ENCODE peak calls at places on chromosome 1, in ten cellular contexts. Z is CD4-positive, alpha-beta T cell; J is WTC11; Q is tibial nerve; T is left lung; H is kidney epithelial cell; W is fibroblast of mammary gland; B is GM12865; O is GM13977; U is mammary epithelial cell. M is an unnamed sample.
A peak's percentile ranks its signal among the peaks of the same experiment; 100 is the strongest.

GRCh38 chr1:189180057-189180456 is 1297.6 kb downstream of the BRINP3 start:
- DNase-seq in H (no peak), O (no peak), W (no peak), J (no peak), U (no peak), Z (no peak), B (no peak), T (no peak), Q (no peak), M (no peak)

GRCh38 chr1:42321731-42322130 is 13.3 kb downstream of the FOXJ3 start:
- DNase-seq in J (no peak), Q (no peak), Z (no peak), H (no peak), W (no peak), T (no peak), O (no peak), U (no peak), B (no peak), M (no peak)

GRCh38 chr1:215845224-215845902 is 278.3 kb downstream of the KCTD3 start:
- DNase-seq in B (no peak), H (peak; percentile 58), Q (no peak), O (no peak), W (peak; percentile 92), J (no peak), U (peak; percentile 32), T (no peak), Z (no peak), M (no peak)

GRCh38 chr1:195898924-195899323 is 709.3 kb downstream of the KCNT2 start:
- DNase-seq in Z (no peak), Q (no peak), T (no peak), W (no peak), O (no peak), B (no peak), J (no peak), U (no peak), H (no peak), M (no peak)

GRCh38 chr1:43590389-43590788 is 59.6 kb upstream of the KDM4A start:
- DNase-seq in Z (no peak), U (no peak), H (no peak), B (no peak), W (no peak), O (no peak), Q (no peak), J (peak; percentile 36), T (no peak), M (no peak)

GRCh38 chr1:36034692-36035091 is 49.2 kb upstream of the TEKT2 start:
- DNase-seq in Z (no peak), T (no peak), Q (no peak), O (no peak), W (peak; percentile 36), J (no peak), B (no peak), H (peak; percentile 87), U (peak; percentile 92), M (no peak)

GRCh38 chr1:210726621-210727020 is 397.9 kb downstream of the HHAT start:
- DNase-seq in Z (no peak), J (peak; percentile 74), B (peak; percentile 38), H (no peak), U (peak; percentile 28), W (peak; percentile 5), Q (peak; percentile 9), O (no peak), T (no peak), M (no peak)

GRCh38 chr1:5427026-5427613 is 565.1 kb downstream of the NPHP4 start:
- DNase-seq in Z (no peak), O (no peak), H (no peak), J (no peak), W (no peak), B (no peak), T (no peak), U (no peak), Q (no peak), M (no peak)

GRCh38 chr1:182889997-182890396 is 50.9 kb downstream of the DHX9 start:
- DNase-seq in O (peak; percentile 12), W (peak; percentile 5), Q (no peak), T (no peak), Z (no peak), H (no peak), J (no peak), U (no peak), B (peak; percentile 20), M (no peak)

GRCh38 chr1:164635074-164635783 is 76.2 kb downstream of the PBX1 start:
- DNase-seq in B (no peak), W (no peak), Q (no peak), U (no peak), J (no peak), T (no peak), H (no peak), Z (no peak), O (no peak), M (no peak)

GRCh38 chr1:1919304-1920056 is 401 bp upstream of the TMEM52 start:
- DNase-seq in O (peak; percentile 100), U (peak; percentile 92), J (peak; percentile 100), W (peak; percentile 95), B (peak; percentile 99), Q (peak; percentile 97), H (peak; percentile 83), Z (peak; percentile 100), T (peak; percentile 100), M (peak; percentile 100)

GRCh38 chr1:9714257-9714718 is 62.8 kb downstream of the PIK3CD start:
- DNase-seq in W (no peak), B (no peak), Q (no peak), O (no peak), H (no peak), Z (peak; percentile 40), J (peak; percentile 74), U (no peak), T (no peak), M (no peak)

GRCh38 chr1:54126271-54126815 is 26.5 kb downstream of the CDCP2 start:
- DNase-seq in U (no peak), Q (no peak), O (no peak), Z (no peak), B (no peak), T (no peak), H (no peak), W (peak; percentile 56), J (no peak), M (no peak)

GRCh38 chr1:54127594-54127993 is 25.2 kb downstream of the CDCP2 start:
- DNase-seq in O (no peak), Z (no peak), J (no peak), B (no peak), H (no peak), T (no peak), Q (no peak), W (no peak), U (no peak), M (no peak)

GRCh38 chr1:54131419-54131818 is 21.4 kb downstream of the CDCP2 start:
- DNase-seq in O (no peak), Q (no peak), U (no peak), B (no peak), H (no peak), W (no peak), Z (no peak), T (no peak), J (no peak), M (no peak)

GRCh38 chr1:54132485-54132884 is 20.3 kb downstream of the CDCP2 start:
- DNase-seq in T (no peak), B (no peak), U (no peak), H (no peak), Z (no peak), J (no peak), Q (no peak), W (no peak), O (no peak), M (no peak)

DNA sequence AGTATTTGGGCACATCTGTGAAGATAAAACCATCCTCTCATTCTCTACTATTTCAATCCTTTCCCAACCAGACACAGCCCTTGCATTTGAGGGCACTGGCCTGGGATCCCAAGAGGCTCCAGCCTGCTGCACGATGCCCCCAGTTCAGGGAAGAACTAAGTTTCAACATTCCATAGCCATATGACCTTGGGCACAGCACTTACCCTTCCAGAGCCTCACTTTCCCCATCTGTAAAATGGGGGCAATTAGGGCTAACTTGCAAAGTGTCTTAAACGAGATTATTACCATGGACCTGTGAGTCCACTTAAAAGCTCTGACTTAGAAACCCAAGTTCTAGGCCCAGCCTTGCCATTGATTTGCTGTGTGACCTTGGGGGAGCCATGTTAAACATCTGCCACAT is 22.9 kb downstream of the CDCP2 start:
- DNase-seq in Q (no peak), W (no peak), Z (no peak), J (no peak), U (no peak), H (no peak), B (no peak), T (no peak), O (no peak), M (no peak)
- TF ChIP-seq CTCF in Q (no peak), W (no peak), Z (no peak), J (no peak), U (no peak), H (no peak), B (no peak), T (no peak), O (no peak), M (no peak)

GRCh38 chr1:218536311-218536710 is 191.2 kb downstream of the TGFB2 start:
- DNase-seq in W (no peak), U (peak; percentile 42), O (no peak), Z (no peak), B (no peak), T (no peak), J (no peak), H (no peak), Q (no peak), M (no peak)
- TF ChIP-seq CTCF in W (no peak), U (no peak), O (no peak), Z (no peak), B (no peak), T (no peak), J (no peak), H (no peak), Q (no peak), M (no peak)

DNA sequence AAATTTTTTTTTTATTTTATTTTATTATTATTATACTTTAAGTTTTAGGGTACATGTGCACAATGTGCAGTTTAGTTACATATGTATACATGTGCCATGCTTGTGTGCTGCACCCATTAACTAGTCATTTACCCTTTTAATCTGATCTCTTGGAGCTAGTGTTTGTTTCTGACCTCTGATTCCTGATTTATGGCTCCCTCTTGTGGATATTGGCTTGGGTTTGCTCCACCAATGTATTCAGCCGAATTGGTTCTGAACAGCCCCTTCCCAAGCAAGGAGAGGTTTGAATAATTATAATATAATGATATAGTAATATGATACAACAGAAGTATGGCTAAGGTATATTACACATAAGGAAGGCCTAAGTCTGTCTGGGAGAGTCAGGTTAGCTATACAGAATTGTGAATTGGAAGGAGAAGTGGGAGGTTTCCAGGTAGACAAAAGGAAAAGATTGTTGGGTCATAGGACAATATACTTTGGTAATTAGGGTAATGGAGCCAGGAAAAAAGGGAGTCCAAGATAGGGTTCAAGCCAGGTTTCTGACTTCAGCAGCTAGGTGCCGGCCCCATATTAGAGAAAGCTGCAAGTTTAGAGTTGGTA is 53.1 kb upstream of the HMCN1 start:
- DNase-seq in U (peak; percentile 41), J (no peak), Z (no peak), W (peak; percentile 58), H (peak; percentile 4), O (no peak), T (no peak), Q (peak; percentile 44), B (peak; percentile 60), M (no peak)
- TF ChIP-seq CTCF in U (peak; percentile 67), J (no peak), Z (peak; percentile 73), W (peak; percentile 57), H (peak; percentile 62), O (peak; percentile 67), T (peak; percentile 61), Q (peak; percentile 44), B (peak; percentile 50), M (peak; percentile 74)

DNA sequence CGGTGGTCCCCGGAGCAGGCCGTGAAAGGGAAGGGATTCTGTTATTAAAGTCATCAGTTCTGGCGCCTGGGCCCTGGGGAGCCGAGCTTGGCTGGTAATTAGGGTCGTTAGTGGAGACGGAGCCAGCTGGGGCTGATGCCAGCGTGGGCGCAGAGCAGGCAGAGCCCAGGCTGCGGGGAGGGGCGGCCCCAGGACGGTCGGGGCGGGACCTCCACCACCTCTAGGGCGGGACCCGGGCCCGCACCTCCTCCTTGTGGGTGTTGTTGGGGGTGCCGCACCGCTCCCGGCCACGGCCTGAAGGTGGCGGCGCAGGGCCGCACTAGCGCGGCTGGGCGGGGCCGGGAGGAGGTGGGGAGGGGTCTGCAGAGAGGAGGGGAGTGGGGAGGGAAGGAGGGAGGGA is 470.6 kb downstream of the PTPRU start:
- DNase-seq in Q (no peak), Z (no peak), O (peak; percentile 81), B (peak; percentile 46), H (no peak), U (peak; percentile 53), T (no peak), J (peak; percentile 91), W (peak; percentile 45), M (no peak)
- TF ChIP-seq CTCF in Q (no peak), Z (no peak), O (peak; percentile 63), B (peak; percentile 43), H (peak; percentile 62), U (peak; percentile 82), T (peak; percentile 11), J (peak; percentile 26), W (peak; percentile 42), M (no peak)

M was measured in lower lobe of right lung.